ENCODE peak calls at places on chromosomes 13 and 19, in ten cellular contexts. Q is body of pancreas, B is left ventricle myocardium inferior, J is lower leg skin, D is GM12878, T is mammary epithelial cell, L is HFF-Myc, F is H9, V is endodermal cell, U is HFFc6. A is an unnamed sample.
A peak's percentile ranks its signal among the peaks of the same experiment; 100 is the strongest.

GRCh38 chr19:10808937-10809655 is 26.9 kb downstream of the TMED1 start:
- DNase-seq in Q (no peak), B (no peak), J (no peak), D (no peak), T (peak; percentile 72), L (no peak), F (no peak), V (no peak), U (peak; percentile 50), A (no peak)

GRCh38 chr19:17327654-17328516 is 6.8 kb downstream of the ANO8 start:
- DNase-seq in Q (peak; percentile 67), B (no peak), J (no peak), D (no peak), T (peak; percentile 73), L (no peak), F (peak; percentile 96), V (peak; percentile 97), U (no peak), A (peak; percentile 58)

GRCh38 chr13:90696254-90696653 is 651.2 kb upstream of the MIR17HG start:
- DNase-seq in Q (no peak), B (no peak), J (no peak), D (no peak), T (peak; percentile 76), L (no peak), F (no peak), V (no peak), U (peak; percentile 51), A (no peak)

GRCh38 chr19:52473655-52474350 is 20.4 kb downstream of the ZNF578 start:
- DNase-seq in Q (no peak), B (no peak), J (no peak), D (no peak), T (no peak), L (no peak), F (no peak), V (no peak), U (no peak), A (no peak)

GRCh38 chr13:89628567-89628966 is 1718.9 kb upstream of the MIR17HG start:
- DNase-seq in Q (no peak), B (no peak), J (no peak), D (no peak), T (no peak), L (no peak), F (no peak), V (no peak), U (no peak), A (no peak)

GRCh38 chr19:6229951-6230712 is 49.6 kb downstream of the MLLT1 start:
- DNase-seq in Q (no peak), B (peak; percentile 11), J (no peak), D (no peak), T (no peak), L (no peak), F (no peak), V (no peak), U (no peak), A (no peak)

GRCh38 chr19:35986664-35987570 is 8.1 kb upstream of the SDHAF1 start:
- DNase-seq in Q (no peak), B (peak; percentile 50), J (peak; percentile 88), D (no peak), T (no peak), L (no peak), F (peak; percentile 76), V (peak; percentile 87), U (no peak), A (no peak)

GRCh38 chr19:6876790-6877189 is 10.6 kb upstream of the ADGRE1 start:
- DNase-seq in Q (no peak), B (no peak), J (no peak), D (no peak), T (no peak), L (no peak), F (no peak), V (no peak), U (no peak), A (no peak)

GRCh38 chr19:49019242-49019932 is 2.5 kb upstream of the LHB start:
- DNase-seq in Q (peak; percentile 90), B (peak; percentile 75), J (peak; percentile 93), D (no peak), T (peak; percentile 29), L (no peak), F (peak; percentile 86), V (peak; percentile 94), U (no peak), A (no peak)

GRCh38 chr19:31511098-31511497 is 161.9 kb upstream of the TSHZ3 start:
- DNase-seq in Q (no peak), B (no peak), J (peak; percentile 18), D (no peak), T (no peak), L (no peak), F (no peak), V (no peak), U (no peak), A (no peak)

GRCh38 chr19:35317464-35318043 is 11.4 kb upstream of the CD22 start:
- DNase-seq in Q (no peak), B (no peak), J (no peak), D (no peak), T (no peak), L (no peak), F (no peak), V (no peak), U (no peak), A (no peak)

GRCh38 chr13:112760440-112760839 is 70.6 kb downstream of the ATP11A start:
- DNase-seq in Q (no peak), B (no peak), J (no peak), D (no peak), T (no peak), L (no peak), F (no peak), V (no peak), U (peak; percentile 34), A (no peak)

GRCh38 chr13:40813662-40814454 is 24.4 kb downstream of the SLC25A15 start:
- DNase-seq in Q (peak; percentile 46), B (no peak), J (no peak), D (no peak), T (peak; percentile 11), L (no peak), F (peak; percentile 44), V (peak; percentile 68), U (peak; percentile 23), A (no peak)

GRCh38 chr13:97855570-97855970 is 97.9 kb upstream of the IPO5 start:
- DNase-seq in Q (peak; percentile 38), B (no peak), J (no peak), D (peak; percentile 13), T (peak; percentile 39), L (peak; percentile 65), F (peak; percentile 46), V (peak; percentile 65), U (peak; percentile 66), A (peak; percentile 10)

DNA sequence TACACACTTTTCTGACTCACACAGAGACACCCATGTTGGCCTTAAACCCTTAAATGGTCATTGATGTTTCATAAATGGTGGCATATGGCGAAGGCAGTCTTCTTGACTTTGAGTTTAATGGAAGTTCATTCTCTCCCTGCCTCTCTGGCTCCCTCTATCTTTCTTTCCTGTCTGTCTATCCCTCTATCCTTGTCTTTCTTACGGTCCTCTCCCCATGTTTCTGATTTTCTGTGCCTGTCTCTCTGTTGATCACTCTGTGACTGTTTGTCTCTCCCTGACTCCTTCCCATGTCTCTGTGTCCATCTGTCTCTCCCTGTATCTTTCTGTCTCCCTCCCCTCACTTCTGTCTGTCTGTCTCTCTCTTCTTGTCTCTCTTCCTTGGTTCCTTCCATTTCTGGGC is 43.2 kb upstream of the SHKBP1 start:
- DNase-seq in Q (no peak), B (no peak), J (no peak), D (no peak), T (no peak), L (no peak), F (no peak), V (no peak), U (no peak), A (no peak)
- TF ChIP-seq CTCF in Q (no peak), B (no peak), J (no peak), D (no peak), T (peak; percentile 21), L (peak; percentile 44), F (peak; percentile 53), V (peak; percentile 58), U (peak; percentile 54), A (no peak)

GRCh38 chr13:73593199-73593765 is 534.5 kb downstream of the KLF5 start:
- DNase-seq in Q (no peak), B (no peak), J (no peak), D (no peak), T (no peak), L (no peak), F (no peak), V (no peak), U (no peak), A (no peak)
- TF ChIP-seq CTCF in Q (no peak), B (no peak), J (no peak), D (no peak), T (no peak), L (no peak), F (no peak), V (no peak), U (no peak), A (no peak)

DNA sequence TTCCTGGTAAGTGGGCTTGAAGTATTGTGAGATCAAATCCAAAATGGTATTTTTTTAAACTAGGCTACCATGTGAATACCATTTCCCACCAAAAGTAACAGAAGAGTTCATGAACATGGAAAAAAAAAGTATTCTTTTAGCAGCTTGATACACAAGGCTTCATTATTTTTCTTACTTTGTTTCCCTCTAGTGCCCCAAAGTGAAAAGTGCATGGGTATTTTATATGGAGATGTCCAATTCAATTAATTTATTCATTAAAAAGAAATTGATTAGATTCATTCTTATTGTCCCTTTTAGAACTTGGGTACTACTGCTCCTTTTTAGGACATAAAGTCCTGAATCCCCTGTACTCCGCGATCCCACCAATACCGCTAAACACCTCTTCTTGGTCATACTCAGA is 28.6 kb upstream of the SCEL start:
- DNase-seq in Q (no peak), B (no peak), J (no peak), D (no peak), T (no peak), L (no peak), F (no peak), V (no peak), U (no peak), A (no peak)
- TF ChIP-seq CTCF in Q (no peak), B (peak; percentile 32), J (no peak), D (peak; percentile 16), T (no peak), L (no peak), F (peak; percentile 29), V (peak; percentile 44), U (peak; percentile 47), A (no peak)

GRCh38 chr19:12944064-12944674 is 1.5 kb upstream of the RAD23A start:
- DNase-seq in Q (no peak), B (no peak), J (no peak), D (no peak), T (no peak), L (no peak), F (no peak), V (no peak), U (no peak), A (no peak)

GRCh38 chr19:12943437-12944044 is 2.1 kb upstream of the RAD23A start:
- DNase-seq in Q (no peak), B (no peak), J (no peak), D (no peak), T (no peak), L (no peak), F (no peak), V (no peak), U (no peak), A (no peak)

GRCh38 chr19:12947702-12948596 is 2.3 kb downstream of the RAD23A start:
- DNase-seq in Q (no peak), B (no peak), J (no peak), D (no peak), T (no peak), L (no peak), F (no peak), V (no peak), U (no peak), A (no peak)

GRCh38 chr19:12946092-12946845 is 607 bp downstream of the RAD23A start:
- DNase-seq in Q (peak; percentile 69), B (peak; percentile 62), J (peak; percentile 90), D (no peak), T (peak; percentile 79), L (no peak), F (peak; percentile 87), V (peak; percentile 96), U (peak; percentile 75), A (peak; percentile 58)

GRCh38 chr19:12945479-12946091 is at the start of gene RAD23A:
- DNase-seq in Q (peak; percentile 99), B (peak; percentile 98), J (peak; percentile 99), D (peak; percentile 94), T (peak; percentile 96), L (peak; percentile 94), F (peak; percentile 97), V (peak; percentile 99), U (peak; percentile 97), A (peak; percentile 97)
- TF ChIP-seq CTCF in Q (peak; percentile 34), B (no peak), J (no peak), D (no peak), T (no peak), L (no peak), F (no peak), V (no peak), U (no peak), A (no peak)

A was measured in progenitor cell of endocrine pancreas.